ENCODE peak calls at places on chromosomes 3 and 15, in nine cellular contexts. Y is natural killer cell; B is HFFc6; I is IMR-90; F is HCT116; R is CD8-positive, alpha-beta T cell; T is Panc1; G is Caco-2; W is heart right ventricle. C is an unnamed sample.

GRCh38 chr3:128289534-128289933 is 136.3 kb downstream of the EEFSEC start:
- DNase-seq in Y (no peak), R (no peak), I (no peak), F (no peak), G (no peak), W (no peak), B (no peak), T (no peak), C (no peak)

GRCh38 chr3:71066356-71066755 is 517.2 kb downstream of the FOXP1 start:
- DNase-seq in I (no peak), B (no peak), W (peak), Y (no peak), R (no peak), F (no peak), T (no peak), G (no peak), C (no peak)

GRCh38 chr3:179421500-179421899 is 29.8 kb downstream of the GNB4 start:
- DNase-seq in R (no peak), B (peak), Y (no peak), F (no peak), W (peak), G (no peak), T (peak), I (peak), C (no peak)

GRCh38 chr3:150480802-150481201 is 65.5 kb downstream of the SERP1 start:
- DNase-seq in T (no peak), R (no peak), F (no peak), I (no peak), G (no peak), Y (no peak), W (no peak), B (no peak), C (no peak)

GRCh38 chr15:51830279-51830806 is 890 bp downstream of the TMOD3 start:
- DNase-seq in T (no peak), W (peak), B (peak), F (no peak), I (peak), Y (no peak), R (no peak), G (no peak), C (peak)

GRCh38 chr3:55543228-55543627 is 56.1 kb upstream of the WNT5A start:
- DNase-seq in R (no peak), Y (no peak), I (no peak), G (no peak), F (no peak), T (no peak), W (no peak), B (peak), C (no peak)

GRCh38 chr3:20096135-20096685 is 56.0 kb downstream of the KAT2B start:
- DNase-seq in I (peak), R (no peak), B (no peak), F (no peak), G (no peak), T (no peak), Y (no peak), W (no peak), C (no peak)

GRCh38 chr3:18556001-18556408 is 130.9 kb upstream of the SATB1 start:
- DNase-seq in T (no peak), B (no peak), W (no peak), F (no peak), Y (no peak), R (no peak), G (no peak), I (no peak), C (no peak)

GRCh38 chr3:159130108-159130507 is 328.3 kb downstream of the MFSD1 start:
- DNase-seq in R (no peak), G (no peak), Y (no peak), T (peak), B (peak), F (peak), W (no peak), I (peak), C (no peak)

GRCh38 chr3:132083583-132084372 is 49.0 kb upstream of the CPNE4 start:
- DNase-seq in W (no peak), R (no peak), I (no peak), F (no peak), G (no peak), B (peak), Y (no peak), T (no peak), C (no peak)

GRCh38 chr15:56371495-56372147 is 6.4 kb downstream of the TEX9 start:
- DNase-seq in B (no peak), R (no peak), G (no peak), W (no peak), I (no peak), Y (no peak), F (no peak), T (no peak), C (peak)

GRCh38 chr3:140695361-140696061 is 17.6 kb downstream of the TRIM42 start:
- DNase-seq in Y (no peak), F (no peak), B (no peak), I (no peak), T (no peak), R (no peak), G (no peak), W (no peak), C (no peak)

GRCh38 chr3:122902326-122902725 is 107.5 kb downstream of the SLC49A4 start:
- DNase-seq in I (no peak), F (no peak), W (no peak), T (no peak), R (no peak), B (no peak), G (no peak), Y (no peak), C (no peak)

GRCh38 chr15:90539789-90540188 is 10.1 kb downstream of the CRTC3 start:
- DNase-seq in F (no peak), Y (no peak), I (no peak), B (no peak), T (no peak), R (no peak), G (no peak), W (no peak), C (no peak)

GRCh38 chr3:13479582-13480339 is at the start of gene HDAC11:
- DNase-seq in R (peak), Y (peak), T (peak), F (peak), I (peak), W (peak), B (peak), G (peak), C (peak)
- TF ChIP-seq CTCF in R (no peak), Y (no peak), T (no peak), F (peak), I (peak), W (peak), B (peak), G (no peak), C (no peak)

DNA sequence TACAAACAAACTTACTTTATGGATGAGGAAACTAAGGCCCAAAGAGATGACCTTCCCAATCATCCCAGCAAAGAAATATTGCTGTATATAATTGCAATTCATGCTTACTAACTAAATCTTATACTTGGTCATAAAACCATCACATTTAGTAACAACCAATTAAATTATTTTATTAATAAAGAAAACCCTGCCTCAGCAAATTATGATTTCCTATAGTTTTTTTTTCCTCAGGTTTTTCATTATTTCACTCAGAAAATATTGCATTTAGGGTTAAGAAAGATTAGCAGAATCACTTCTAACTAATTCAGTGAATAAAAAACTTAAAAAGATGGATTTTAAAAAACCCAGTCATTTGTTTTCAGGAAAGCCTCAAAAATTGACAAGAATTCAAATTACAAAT is 86.5 kb upstream of the GADL1 start:
- DNase-seq in I (no peak), R (no peak), B (no peak), Y (no peak), F (no peak), T (no peak), W (no peak), G (no peak), C (no peak)
- TF ChIP-seq CTCF in I (no peak), R (no peak), B (no peak), Y (no peak), F (no peak), T (no peak), W (no peak), G (no peak), C (no peak)

GRCh38 chr3:193314161-193314560 is 64.4 kb downstream of the ATP13A5 start:
- DNase-seq in R (no peak), W (no peak), G (no peak), B (no peak), T (no peak), I (no peak), F (no peak), Y (no peak), C (no peak)
- TF ChIP-seq CTCF in R (no peak), W (no peak), G (peak), B (no peak), T (peak), I (no peak), F (peak), Y (no peak), C (no peak)

DNA sequence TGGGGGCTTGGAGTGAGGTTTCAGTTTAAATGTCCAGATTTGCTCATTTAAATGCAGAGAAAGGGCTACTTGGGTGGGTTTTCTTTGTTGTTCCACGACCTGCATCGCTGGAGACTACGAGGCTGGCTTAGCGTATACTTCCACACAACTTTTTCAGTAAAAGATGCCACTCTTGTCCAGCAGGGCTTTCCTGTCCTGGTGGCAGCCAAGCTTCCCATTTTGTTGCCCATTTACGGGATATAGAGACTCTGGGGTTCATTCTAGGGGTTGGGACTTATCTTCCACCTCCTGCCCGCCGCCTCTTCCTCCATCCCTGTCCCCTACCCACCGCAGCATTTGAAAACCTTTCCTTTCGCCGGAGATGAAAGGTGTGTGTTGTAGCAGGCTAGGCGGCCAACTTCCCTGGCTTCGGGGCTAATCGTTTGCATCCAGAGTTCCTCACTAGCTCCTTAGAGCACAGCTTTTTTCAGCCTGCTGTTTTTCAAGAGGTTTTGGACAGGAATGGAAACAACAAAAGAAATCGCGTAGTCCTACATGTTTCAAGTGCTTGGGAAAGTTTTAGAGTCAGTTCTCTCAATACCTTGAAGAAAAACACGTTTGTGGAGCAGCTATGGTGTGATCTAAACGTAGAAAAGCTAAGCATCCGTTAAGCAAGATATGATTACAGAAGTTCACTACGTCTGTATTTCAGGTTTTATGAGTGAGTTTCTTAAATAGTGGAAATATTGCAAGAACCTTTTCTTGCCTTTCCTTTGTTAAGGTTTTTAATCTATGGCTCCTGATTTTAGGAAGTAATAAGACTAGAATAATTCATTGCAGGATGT is 843 bp downstream of the CHRNA5 start:
- DNase-seq in G (no peak), I (peak), Y (no peak), B (peak), T (peak), R (no peak), W (no peak), F (no peak), C (peak)
- TF ChIP-seq CTCF in G (no peak), I (no peak), Y (no peak), B (peak), T (no peak), R (no peak), W (no peak), F (peak), C (no peak)

GRCh38 chr3:188792788-188793187 is 379.0 kb upstream of the TPRG1 start:
- DNase-seq in F (no peak), Y (no peak), G (no peak), B (no peak), I (peak), R (no peak), W (peak), T (no peak), C (no peak)
- TF ChIP-seq CTCF in F (peak), Y (no peak), G (peak), B (no peak), I (peak), R (no peak), W (peak), T (no peak), C (no peak)

DNA sequence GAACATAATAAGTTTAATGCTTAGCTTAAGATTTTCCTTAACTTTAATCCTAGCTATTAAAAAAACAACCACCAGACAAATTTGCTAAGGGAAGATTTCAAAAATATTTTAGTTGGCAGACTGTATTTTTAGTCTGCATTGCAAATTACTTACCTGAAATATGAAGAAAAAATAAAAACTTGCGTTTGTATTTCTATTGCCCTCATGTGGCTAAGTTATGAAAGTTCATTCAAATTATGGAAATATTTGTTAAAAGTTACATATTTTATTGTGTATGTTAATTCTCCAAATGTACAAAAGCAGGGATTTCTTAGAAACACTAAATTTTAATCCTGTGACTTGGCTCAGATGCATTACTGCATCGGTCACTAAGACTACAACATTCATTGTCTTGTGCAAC is 15.0 kb downstream of the GTF2A2 start:
- DNase-seq in I (no peak), G (no peak), B (no peak), F (no peak), Y (no peak), T (no peak), R (no peak), W (no peak), C (no peak)
- TF ChIP-seq CTCF in I (no peak), G (no peak), B (peak), F (peak), Y (no peak), T (no peak), R (peak), W (no peak), C (no peak)

DNA sequence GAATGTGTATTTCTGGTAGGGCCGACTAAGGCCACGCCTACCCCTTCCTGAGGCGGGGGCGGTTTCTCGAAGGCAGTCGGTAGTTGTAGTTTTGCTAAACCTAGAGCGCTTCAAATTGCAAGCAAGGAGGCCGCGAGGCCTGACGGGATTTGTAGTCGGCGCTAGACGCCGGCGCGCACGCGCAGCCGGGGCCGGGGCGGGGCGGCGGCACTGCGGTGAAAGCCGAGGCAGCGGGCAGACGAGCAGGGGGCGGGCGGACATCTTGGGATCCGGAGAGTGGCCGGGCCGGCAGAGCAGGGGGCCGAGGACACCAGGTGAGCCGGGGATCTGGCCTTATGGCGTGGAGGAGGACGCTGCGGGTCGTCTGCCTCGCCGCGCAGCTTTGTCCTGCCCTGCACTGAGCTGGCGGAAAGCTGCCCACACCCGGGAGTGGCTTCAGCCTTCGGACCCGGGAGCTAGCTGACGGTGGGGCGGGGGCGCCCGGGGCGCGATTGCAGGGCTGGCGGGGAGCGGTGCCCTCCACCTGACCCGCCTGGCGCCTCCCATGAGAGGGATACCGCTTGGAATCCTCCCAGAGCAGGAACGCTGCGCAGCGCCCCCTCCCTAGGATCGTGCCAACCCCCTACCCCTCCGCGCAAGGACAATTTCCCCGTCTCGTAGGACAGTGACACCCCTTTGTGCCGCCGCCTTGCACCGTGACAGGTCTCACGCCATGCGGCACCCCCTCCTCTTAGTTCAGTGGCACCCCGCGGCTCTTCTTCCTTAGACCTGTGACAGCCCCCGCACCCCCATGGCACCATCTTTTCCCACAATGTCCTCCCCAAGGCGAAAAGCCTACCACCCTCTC is at the start of gene AP2M1:
- DNase-seq in W (peak), Y (peak), T (peak), G (peak), I (peak), F (peak), R (peak), B (peak), C (peak)
- TF ChIP-seq CTCF in W (no peak), Y (no peak), T (no peak), G (no peak), I (no peak), F (no peak), R (no peak), B (peak), C (no peak)

DNA sequence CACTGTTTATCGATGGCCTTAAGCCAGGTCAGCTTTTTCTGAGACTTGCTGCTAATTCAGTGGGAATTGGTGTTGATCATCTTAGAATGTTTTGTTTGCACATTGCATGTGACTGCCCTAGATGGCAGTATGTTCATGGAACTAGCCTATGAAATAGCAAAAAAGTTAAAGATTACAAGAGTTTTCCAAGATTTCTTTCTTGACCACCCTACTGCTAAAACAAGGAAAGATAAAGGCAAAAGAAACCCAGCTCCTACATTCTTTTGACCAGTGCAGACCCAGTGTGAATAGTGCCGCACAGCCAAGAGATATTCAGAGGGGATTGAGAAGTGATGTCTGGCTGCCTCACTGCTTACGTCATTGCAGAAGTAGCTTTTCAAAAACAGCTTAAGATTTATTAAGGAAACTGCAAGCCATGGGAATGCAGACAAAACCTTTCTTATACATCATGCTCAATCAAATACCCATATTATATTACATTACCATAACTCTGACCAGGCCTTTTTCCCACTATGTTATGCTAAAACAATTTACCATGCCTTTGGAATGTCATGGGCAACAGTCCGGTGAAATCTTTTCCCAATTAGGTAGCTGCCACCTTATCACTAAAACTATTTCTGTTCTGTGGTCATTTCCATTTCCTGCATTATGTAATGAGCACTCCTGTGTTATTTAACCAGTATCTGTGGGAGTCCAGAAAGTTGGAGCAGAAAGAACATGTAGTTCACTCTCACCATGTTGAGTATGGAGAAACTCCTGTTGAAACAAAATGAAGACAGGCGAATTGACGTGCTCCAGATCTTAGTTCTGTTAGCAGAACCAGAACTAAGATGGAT is 6.0 kb downstream of the PHLDB2 start:
- DNase-seq in F (no peak), Y (no peak), T (no peak), W (peak), I (peak), G (no peak), B (peak), R (no peak), C (no peak)
- TF ChIP-seq CTCF in F (peak), Y (no peak), T (peak), W (no peak), I (peak), G (peak), B (peak), R (no peak), C (no peak)

GRCh38 chr15:80264031-80264430 is 12.0 kb upstream of the CTXND1 start:
- DNase-seq in R (no peak), G (no peak), T (no peak), W (no peak), I (peak), B (peak), F (no peak), Y (no peak), C (no peak)

GRCh38 chr15:80265021-80265420 is 13.0 kb upstream of the CTXND1 start:
- DNase-seq in W (no peak), B (peak), F (no peak), Y (no peak), T (no peak), R (no peak), G (no peak), I (peak), C (no peak)

GRCh38 chr15:80260566-80260965 is 8.6 kb upstream of the CTXND1 start:
- DNase-seq in Y (no peak), T (no peak), R (no peak), W (no peak), I (no peak), G (no peak), F (no peak), B (no peak), C (no peak)

GRCh38 chr15:80259942-80260510 is 8.0 kb upstream of the CTXND1 start:
- DNase-seq in I (no peak), R (no peak), F (no peak), G (no peak), T (no peak), Y (no peak), W (no peak), B (no peak), C (no peak)
- TF ChIP-seq CTCF in I (no peak), R (no peak), F (no peak), G (no peak), T (no peak), Y (no peak), W (no peak), B (no peak), C (no peak)